ENCODE peak calls at places on chromosomes 3 and 15, in eight cellular contexts. Q is stimulated activated CD8-positive, alpha-beta memory T cell treated with anti-CD3 and anti-CD28 coated beads, Interleukin-15, amount 100 ng/mL, for 48 hours; D is activated CD8-positive, alpha-beta memory T cell treated with anti-CD3 and anti-CD28 coated beads for 48 hours; W is neural crest cell; R is HEK293T; J is M059J; G is Caki2; T is MCF 10A. L is an unnamed sample.

GRCh38 chr3:160090653-160091052 is 102.0 kb downstream of the IL12A start:
- DNase-seq in G (no peak), D (no peak), T (no peak), W (no peak), Q (no peak), J (no peak), R (no peak), L (no peak)

GRCh38 chr15:70555713-70556112 is 207.6 kb downstream of the UACA start:
- DNase-seq in T (no peak), G (no peak), R (no peak), W (no peak), D (no peak), Q (no peak), J (no peak), L (no peak)

GRCh38 chr15:62066663-62067447 is at the start of gene C2CD4A:
- DNase-seq in W (peak), G (peak), J (peak), R (peak), D (peak), T (peak), Q (peak), L (no peak)

GRCh38 chr3:16322189-16322588 is 57.2 kb downstream of the OXNAD1 start:
- DNase-seq in G (no peak), J (no peak), T (no peak), D (no peak), W (no peak), Q (no peak), R (no peak), L (no peak)

GRCh38 chr3:39961404-39961693 is 151.9 kb downstream of the MYRIP start:
- DNase-seq in D (no peak), Q (no peak), G (no peak), W (no peak), J (no peak), R (no peak), T (no peak), L (no peak)

GRCh38 chr15:42275780-42276395 is 2.7 kb upstream of the TMEM87A start:
- DNase-seq in W (no peak), Q (no peak), D (no peak), G (peak), J (peak), R (no peak), T (no peak), L (no peak)

GRCh38 chr3:138901579-138901978 is 45.4 kb downstream of the FOXL2 start:
- DNase-seq in G (no peak), D (no peak), J (no peak), R (no peak), Q (no peak), T (no peak), W (no peak), L (no peak)

GRCh38 chr15:30922469-30923311 is 19.0 kb downstream of the FAN1 start:
- DNase-seq in R (no peak), G (peak), D (no peak), Q (no peak), W (peak), T (no peak), J (peak), L (peak)

GRCh38 chr3:195013962-195014361 is 257.0 kb downstream of the XXYLT1 start:
- DNase-seq in G (no peak), T (no peak), D (no peak), R (no peak), W (no peak), J (no peak), Q (no peak), L (no peak)

GRCh38 chr3:172539273-172539672 is 16.0 kb upstream of the TNFSF10 start:
- DNase-seq in W (no peak), J (no peak), D (no peak), R (no peak), G (no peak), Q (no peak), T (no peak), L (no peak)

GRCh38 chr3:174540536-174540935 is 318.6 kb upstream of the NAALADL2 start:
- DNase-seq in Q (no peak), R (no peak), W (no peak), G (no peak), D (no peak), T (no peak), J (no peak), L (no peak)

GRCh38 chr3:63818282-63819150 is 583 bp upstream of the C3orf49 start:
- DNase-seq in Q (peak), G (peak), J (peak), R (peak), W (peak), D (peak), T (peak), L (peak)

GRCh38 chr3:33658971-33659848 is 58.8 kb downstream of the CLASP2 start:
- DNase-seq in R (peak), Q (no peak), D (no peak), W (peak), G (peak), J (peak), T (peak), L (no peak)

GRCh38 chr3:4841783-4842440 is 137.3 kb upstream of the BHLHE40 start:
- DNase-seq in W (no peak), Q (no peak), T (no peak), G (no peak), J (no peak), D (no peak), R (no peak), L (no peak)

GRCh38 chr15:28125673-28126651 is 26.8 kb upstream of the OCA2 start:
- DNase-seq in J (peak), G (peak), R (peak), D (no peak), Q (no peak), T (peak), W (peak), L (peak)

GRCh38 chr3:195889843-195890407 is 18.4 kb downstream of the TNK2 start:
- DNase-seq in J (no peak), G (no peak), T (no peak), Q (no peak), R (no peak), W (no peak), D (no peak), L (no peak)